ENCODE peak calls at places on chromosomes 16 and 17, in nine cellular contexts. L is ascending aorta, M is cardiac muscle cell, O is Calu3, N is astrocyte of the spinal cord, S is HepG2, T is neural crest cell, F is BJ, J is left ventricle myocardium inferior. Z is an unnamed sample.

GRCh38 chr17:39208893-39209292 is 8.8 kb downstream of the RPL19 start:
- DNase-seq in N (no peak), J (no peak), M (no peak), T (no peak), S (no peak), O (peak; percentile 73), L (no peak), F (no peak), Z (no peak)

GRCh38 chr17:82943339-82943738 is 103.5 kb upstream of the ZNF750 start:
- DNase-seq in F (no peak), M (no peak), S (no peak), L (no peak), O (no peak), N (no peak), J (peak; percentile 7), T (no peak), Z (no peak)

GRCh38 chr17:83058478-83059167 is 20.8 kb upstream of the METRNL start:
- DNase-seq in M (no peak), S (no peak), N (no peak), O (no peak), J (no peak), L (peak; percentile 58), T (no peak), F (no peak), Z (no peak)

GRCh38 chr16:58062821-58063220 is 37.3 kb downstream of the MMP15 start:
- DNase-seq in T (no peak), J (no peak), M (no peak), F (no peak), O (no peak), S (no peak), L (no peak), N (no peak), Z (no peak)

GRCh38 chr17:10618202-10618635 is 38.9 kb downstream of the MYH3 start:
- DNase-seq in L (peak; percentile 70), F (no peak), N (peak; percentile 57), M (peak; percentile 83), J (peak; percentile 39), S (peak; percentile 70), T (peak; percentile 66), O (peak; percentile 63), Z (peak; percentile 69)

GRCh38 chr16:80355335-80355734 is 185.5 kb upstream of the DYNLRB2 start:
- DNase-seq in N (no peak), F (no peak), O (no peak), J (no peak), S (no peak), T (no peak), L (no peak), M (no peak), Z (no peak)

GRCh38 chr17:77076046-77076882 is 64.5 kb upstream of the SEC14L1 start:
- DNase-seq in O (no peak), J (no peak), T (no peak), L (no peak), S (no peak), M (no peak), F (no peak), N (peak; percentile 29), Z (no peak)

GRCh38 chr16:4314532-4315184 is 1.2 kb upstream of the GLIS2 start:
- DNase-seq in J (no peak), T (no peak), M (peak; percentile 52), N (peak; percentile 55), O (peak; percentile 47), L (no peak), F (no peak), S (no peak), Z (no peak)

GRCh38 chr16:67902831-67903230 is 9.8 kb downstream of the PSKH1 start:
- DNase-seq in T (no peak), M (no peak), S (no peak), L (no peak), N (no peak), O (no peak), J (no peak), F (no peak), Z (no peak)

GRCh38 chr17:48756816-48757215 is 28.3 kb upstream of the HOXB13 start:
- DNase-seq in L (no peak), M (no peak), S (no peak), T (no peak), N (no peak), O (no peak), J (no peak), F (no peak), Z (no peak)

GRCh38 chr16:82194076-82194475 is 24.1 kb upstream of the MPHOSPH6 start:
- DNase-seq in J (no peak), T (no peak), L (no peak), M (no peak), F (no peak), N (no peak), S (no peak), O (no peak), Z (no peak)

GRCh38 chr17:41527076-41528023 is 758 bp downstream of the KRT19 start:
- DNase-seq in J (no peak), L (no peak), M (peak; percentile 45), T (no peak), O (peak; percentile 80), F (no peak), N (no peak), S (no peak), Z (no peak)

GRCh38 chr16:69329369-69330285 is 761 bp downstream of the PDF start:
- DNase-seq in S (no peak), M (no peak), T (no peak), L (peak; percentile 63), F (no peak), O (peak; percentile 68), N (peak; percentile 25), J (no peak), Z (peak; percentile 52)

GRCh38 chr16:83418565-83418964 is 389.2 kb upstream of the HSBP1 start:
- DNase-seq in T (no peak), N (no peak), L (no peak), J (no peak), O (no peak), M (no peak), S (no peak), F (no peak), Z (no peak)
- TF ChIP-seq CTCF in T (no peak), N (no peak), L (no peak), J (no peak), O (no peak), M (no peak), S (no peak), F (no peak), Z (no peak)

GRCh38 chr16:73176577-73177013 is 128.7 kb upstream of the ZFHX3 start:
- DNase-seq in L (peak; percentile 75), N (peak; percentile 82), T (no peak), O (peak; percentile 38), S (peak; percentile 20), J (no peak), M (peak; percentile 25), F (peak; percentile 91), Z (no peak)
- TF ChIP-seq CTCF in L (no peak), N (peak; percentile 34), T (peak; percentile 41), O (no peak), S (peak; percentile 44), J (peak; percentile 51), M (peak; percentile 55), F (peak; percentile 58), Z (no peak)

DNA sequence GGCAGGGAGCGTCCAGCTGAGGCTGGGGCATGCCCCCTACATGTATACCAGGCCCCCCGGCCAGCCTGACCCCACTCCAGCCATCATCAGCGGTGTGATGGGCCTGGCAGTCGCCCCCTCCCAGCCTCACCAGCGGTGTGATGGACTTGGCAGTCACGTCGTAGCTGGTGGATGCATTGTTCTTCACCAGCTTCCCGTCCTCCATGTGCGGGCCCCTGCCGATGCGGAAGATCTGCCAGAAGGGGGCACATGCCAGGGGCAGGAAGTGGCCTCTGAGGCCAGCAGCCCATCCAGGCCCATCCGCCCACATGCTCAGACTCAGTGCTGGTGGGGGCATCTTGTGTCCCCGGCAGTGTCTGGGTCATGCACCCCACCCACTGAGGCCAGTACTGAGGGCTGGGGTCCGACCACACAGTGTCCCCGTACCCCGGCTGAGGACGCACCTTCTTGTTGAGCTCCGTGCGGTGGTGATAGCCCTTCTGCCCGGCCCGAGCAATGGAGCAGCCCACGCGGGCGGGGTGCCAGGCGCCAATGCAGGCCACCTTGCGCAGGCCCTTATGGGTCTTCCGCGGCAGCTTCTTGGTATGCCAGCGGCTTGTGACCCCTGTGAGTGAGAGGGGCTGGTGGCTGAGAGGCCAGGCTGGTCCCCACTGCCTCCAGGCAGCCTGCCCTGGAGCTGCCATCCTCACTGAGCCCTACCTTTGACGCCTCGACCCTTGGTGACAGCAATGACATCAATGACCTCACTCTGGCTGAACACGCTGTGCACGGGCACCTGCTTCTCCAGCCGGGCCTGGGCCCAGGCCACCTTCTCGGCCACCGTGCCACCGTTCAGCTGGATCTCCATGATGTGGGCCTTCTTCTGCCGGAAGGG is 3.7 kb upstream of the MSRB1 start:
- DNase-seq in L (no peak), N (no peak), S (no peak), O (no peak), F (no peak), T (no peak), M (no peak), J (no peak), Z (no peak)
- TF ChIP-seq CTCF in L (no peak), N (peak; percentile 9), S (peak; percentile 56), O (no peak), F (no peak), T (no peak), M (no peak), J (no peak), Z (no peak)

GRCh38 chr17:72479113-72479512 is 358.3 kb downstream of the SOX9 start:
- DNase-seq in F (no peak), J (no peak), M (no peak), T (no peak), L (no peak), N (no peak), S (peak; percentile 47), O (no peak), Z (no peak)
- TF ChIP-seq CTCF in F (no peak), J (no peak), M (no peak), T (no peak), L (no peak), N (no peak), S (peak; percentile 74), O (no peak), Z (no peak)

Z was measured in mesothelial cell of epicardium.